ENCODE peak calls at places on chromosomes 5 and 9, in five cellular contexts. C, O, D, H and Y are unnamed samples.

GRCh38 chr9:14433293-14433818 is 119.4 kb upstream of the NFIB start:
- DNase-seq in D (peak), H (no peak), O (peak), C (no peak), Y (no peak)

GRCh38 chr9:755454-756381 is 85.8 kb upstream of the DMRT1 start:
- DNase-seq in C (no peak), H (peak), D (peak), O (no peak), Y (peak)

GRCh38 chr5:149893403-149893931 is 51.1 kb downstream of the PDE6A start:
- DNase-seq in O (no peak), C (no peak), H (no peak), D (no peak), Y (peak)

GRCh38 chr5:78300464-78301045 is 6.1 kb upstream of the AP3B1 start:
- DNase-seq in H (no peak), O (no peak), C (no peak), D (peak), Y (peak)

GRCh38 chr9:38083858-38084555 is 15.0 kb upstream of the SHB start:
- DNase-seq in O (no peak), C (no peak), D (no peak), H (no peak), Y (no peak)

GRCh38 chr9:137763271-137763955 is 114.2 kb upstream of the CACNA1B start:
- DNase-seq in D (no peak), O (no peak), H (no peak), C (no peak), Y (no peak)

GRCh38 chr5:179125789-179126505 is 65.8 kb downstream of the ZNF354C start:
- DNase-seq in H (no peak), C (no peak), D (no peak), O (no peak), Y (no peak)

GRCh38 chr9:80491086-80491749 is 919.5 kb downstream of the TLE4 start:
- DNase-seq in D (no peak), H (no peak), O (no peak), C (no peak), Y (no peak)

DNA sequence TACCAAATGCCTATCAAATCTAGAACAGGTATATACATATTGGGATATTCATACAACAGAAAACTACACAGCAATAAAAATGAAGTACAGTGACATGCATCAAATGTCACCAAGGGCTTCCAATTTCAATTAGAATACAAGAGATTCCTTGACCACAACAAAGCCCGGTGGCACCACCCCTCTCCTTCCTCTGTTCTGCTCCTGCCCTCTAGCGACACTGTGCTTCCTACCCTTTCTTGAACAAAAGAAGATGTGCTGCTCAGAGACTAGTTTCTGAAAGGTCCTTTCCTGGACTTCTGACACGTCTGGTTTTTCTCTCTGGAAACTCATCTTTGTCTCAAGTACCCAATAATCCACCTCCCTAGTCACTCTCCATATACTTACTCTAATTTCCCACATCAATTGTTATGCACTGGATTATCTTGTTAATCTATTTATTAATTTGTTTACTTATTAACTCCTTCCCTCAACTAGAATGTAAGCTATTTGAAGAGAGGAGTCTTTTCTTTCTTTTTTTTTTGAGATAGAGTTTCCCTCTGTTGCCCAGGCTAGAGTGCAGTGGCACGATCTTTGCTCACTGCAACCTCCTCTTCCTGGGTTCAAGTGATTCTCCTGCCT is 70.4 kb upstream of the CTSV start:
- DNase-seq in H (peak), D (peak), O (peak), C (no peak), Y (peak)
- TF ChIP-seq CTCF in H (peak), D (peak), O (peak), C (peak), Y (peak)

GRCh38 chr9:134364391-134365114 is 38.3 kb downstream of the RXRA start:
- DNase-seq in D (no peak), C (no peak), H (no peak), O (no peak), Y (no peak)
- TF ChIP-seq CTCF in D (no peak), C (no peak), H (no peak), O (peak), Y (no peak)

GRCh38 chr9:99221623-99222415 is at the start of the genes ALG2 and SEC61B:
- DNase-seq in H (peak), D (peak), O (peak), C (peak), Y (peak)
- TF ChIP-seq CTCF in H (no peak), D (no peak), O (no peak), C (no peak), Y (no peak)

GRCh38 chr9:19379283-19379682 is 753 bp downstream of the RPS6 start:
- DNase-seq in C (no peak), D (no peak), H (no peak), O (no peak), Y (no peak)
- TF ChIP-seq CTCF in C (no peak), D (no peak), H (no peak), O (no peak), Y (no peak)

DNA sequence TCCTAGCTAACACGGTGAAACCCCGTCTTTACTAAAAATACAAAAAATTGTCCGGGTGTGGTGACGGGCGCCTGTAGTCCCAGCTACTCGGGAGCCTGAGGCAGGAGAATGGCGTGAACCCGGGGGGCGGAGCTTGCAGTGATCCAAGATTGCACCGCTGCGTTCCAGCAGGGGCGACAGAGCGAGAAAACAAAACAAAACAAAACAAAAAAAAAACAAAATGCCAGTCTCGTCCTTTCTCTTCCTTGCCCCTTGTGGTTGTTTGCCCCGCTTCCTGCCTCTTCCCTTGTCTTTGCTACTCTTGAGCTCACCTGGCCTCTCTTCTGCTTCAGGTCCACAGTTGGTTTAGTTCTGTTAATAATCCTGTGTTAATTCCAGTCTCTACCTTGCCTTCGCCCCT is 22.5 kb downstream of the PRDM6 start:
- DNase-seq in H (no peak), O (no peak), C (no peak), D (no peak), Y (no peak)
- TF ChIP-seq CTCF in H (no peak), O (no peak), C (no peak), D (no peak), Y (no peak)

GRCh38 chr5:155822177-155822576 is 504.8 kb upstream of the SGCD start:
- DNase-seq in D (no peak), O (no peak), C (no peak), H (no peak), Y (no peak)
- TF ChIP-seq CTCF in D (no peak), O (no peak), C (peak), H (no peak), Y (no peak)

DNA sequence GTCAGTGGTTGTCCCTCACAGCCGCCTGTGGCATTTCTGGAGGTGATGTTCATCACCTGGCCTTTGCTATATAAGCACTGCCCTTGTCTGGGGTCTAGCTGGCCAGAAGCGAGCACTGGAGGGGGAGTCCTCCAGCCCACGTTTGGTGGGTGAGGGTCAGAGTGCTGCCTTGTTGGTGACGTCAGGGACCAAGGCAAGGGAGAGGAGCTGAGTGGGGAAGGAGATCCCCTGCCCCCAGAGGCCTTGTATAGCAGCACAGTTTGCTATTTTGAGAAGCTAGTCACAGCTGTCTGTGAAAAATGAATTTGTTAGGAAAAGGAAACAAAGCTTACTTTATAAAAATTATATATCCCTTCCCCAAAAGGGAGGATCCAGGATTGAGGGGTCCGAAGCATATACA is 49.8 kb downstream of the SYK start:
- DNase-seq in C (no peak), O (no peak), H (no peak), D (no peak), Y (no peak)
- TF ChIP-seq CTCF in C (no peak), O (peak), H (no peak), D (no peak), Y (no peak)

GRCh38 chr9:127345566-127345965 is 51.4 kb upstream of the SLC2A8 start:
- DNase-seq in D (no peak), C (no peak), H (no peak), O (no peak), Y (no peak)

GRCh38 chr9:127346584-127346983 is 50.4 kb upstream of the SLC2A8 start:
- DNase-seq in H (no peak), O (peak), C (no peak), D (no peak), Y (no peak)

GRCh38 chr9:127349483-127350127 is 47.4 kb upstream of the SLC2A8 start:
- DNase-seq in D (no peak), O (no peak), C (no peak), H (no peak), Y (no peak)

GRCh38 chr9:127351182-127352166 is 45.5 kb upstream of the SLC2A8 start:
- DNase-seq in O (peak), C (no peak), H (no peak), D (no peak), Y (no peak)

DNA sequence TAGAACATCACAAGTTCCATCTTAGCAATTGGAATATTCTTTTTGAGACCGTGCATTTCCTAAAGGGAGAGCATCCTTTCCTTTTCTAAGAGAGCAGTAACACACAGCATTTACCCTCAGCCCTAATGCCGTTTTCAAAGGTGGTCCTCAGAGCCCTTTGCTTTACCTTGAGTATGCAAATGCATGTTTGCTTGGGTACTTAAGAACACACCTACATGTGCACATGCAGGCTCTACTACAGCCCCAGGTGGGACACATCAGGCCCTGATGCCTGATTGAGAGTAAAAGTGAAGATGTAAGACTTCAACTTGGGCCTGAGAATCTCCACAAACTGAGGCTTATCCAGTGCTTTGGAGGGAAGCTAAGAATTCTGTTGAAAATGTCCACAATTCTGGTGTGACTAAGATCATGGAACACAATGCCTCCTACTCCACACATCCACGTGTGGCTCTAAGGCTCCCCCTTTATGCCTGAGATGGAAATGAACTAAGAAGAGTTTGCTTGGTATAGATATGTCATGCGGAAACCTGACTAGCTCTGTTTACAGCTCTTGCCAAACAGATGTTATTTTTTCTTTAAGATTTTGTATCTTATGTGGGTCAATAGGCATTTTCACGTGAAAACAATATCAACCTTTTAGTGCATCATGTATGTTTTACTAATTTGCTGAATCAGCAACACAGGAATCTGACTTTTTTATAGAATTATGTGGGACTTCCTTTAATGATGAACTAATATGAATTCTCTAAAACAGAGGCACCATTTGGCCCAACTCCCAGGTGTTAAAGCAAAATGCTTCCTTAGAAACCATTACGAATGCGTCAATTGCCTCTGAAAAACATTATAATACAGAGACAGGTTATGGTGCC is 48.9 kb upstream of the SLC2A8 start:
- DNase-seq in H (peak), D (peak), O (peak), C (no peak), Y (peak)
- TF ChIP-seq CTCF in H (peak), D (peak), O (peak), C (peak), Y (peak)

GRCh38 chr5:127396490-127397155 is 106.0 kb downstream of the MEGF10 start:
- DNase-seq in O (no peak), D (no peak), H (no peak), C (no peak), Y (no peak)
- TF ChIP-seq CTCF in O (no peak), D (no peak), H (no peak), C (no peak), Y (no peak)